ENCODE peak calls at places on chromosomes 2 and 18, in seven cellular contexts. One of them, this sample, is unnamed.

GRCh38 chr2:164896634-164897033 is 55.0 kb upstream of the COBLL1 start:
- DNase-seq in Peyer's patch: no peak
- DNase-seq in kidney: no peak
- DNase-seq in thyroid gland: no peak
- DNase-seq in PC-3: peak; percentile 86
- DNase-seq in adrenal gland: no peak
- DNase-seq in heart right ventricle: no peak
- DNase-seq in this sample: no peak

GRCh38 chr2:162324953-162325352 is 6.5 kb upstream of the IFIH1 start:
- DNase-seq in Peyer's patch: no peak
- DNase-seq in kidney: no peak
- DNase-seq in thyroid gland: no peak
- DNase-seq in PC-3: no peak
- DNase-seq in heart right ventricle: no peak
- DNase-seq in adrenal gland: no peak
- DNase-seq in this sample: no peak

GRCh38 chr2:24228470-24228869 is 53.6 kb downstream of the FAM228A start:
- DNase-seq in adrenal gland: no peak
- DNase-seq in kidney: no peak
- DNase-seq in PC-3: peak; percentile 59
- DNase-seq in thyroid gland: no peak
- DNase-seq in Peyer's patch: no peak
- DNase-seq in heart right ventricle: no peak
- DNase-seq in this sample: no peak

GRCh38 chr2:29117636-29118303 is 2.6 kb downstream of the CLIP4 start:
- DNase-seq in thyroid gland: no peak
- DNase-seq in Peyer's patch: no peak
- DNase-seq in PC-3: peak; percentile 94
- DNase-seq in heart right ventricle: no peak
- DNase-seq in kidney: no peak
- DNase-seq in adrenal gland: no peak
- DNase-seq in this sample: no peak

GRCh38 chr2:189104926-189105325 is 74.6 kb downstream of the COL5A2 start:
- DNase-seq in Peyer's patch: no peak
- DNase-seq in kidney: no peak
- DNase-seq in thyroid gland: no peak
- DNase-seq in heart right ventricle: no peak
- DNase-seq in adrenal gland: no peak
- DNase-seq in PC-3: peak; percentile 59
- DNase-seq in this sample: no peak

GRCh38 chr18:8052237-8052701 is 485.2 kb downstream of the PTPRM start:
- DNase-seq in thyroid gland: no peak
- DNase-seq in heart right ventricle: no peak
- DNase-seq in kidney: no peak
- DNase-seq in PC-3: peak; percentile 27
- DNase-seq in Peyer's patch: no peak
- DNase-seq in adrenal gland: no peak
- DNase-seq in this sample: no peak

GRCh38 chr2:24117902-24118301 is 5.2 kb downstream of the PFN4 start:
- DNase-seq in thyroid gland: no peak
- DNase-seq in Peyer's patch: no peak
- DNase-seq in kidney: no peak
- DNase-seq in heart right ventricle: no peak
- DNase-seq in PC-3: no peak
- DNase-seq in adrenal gland: no peak
- DNase-seq in this sample: no peak

GRCh38 chr2:230885467-230886130 is 20.9 kb downstream of the ITM2C start:
- DNase-seq in thyroid gland: no peak
- DNase-seq in PC-3: no peak
- DNase-seq in adrenal gland: no peak
- DNase-seq in kidney: peak; percentile 66
- DNase-seq in heart right ventricle: no peak
- DNase-seq in Peyer's patch: no peak
- DNase-seq in this sample: no peak

GRCh38 chr2:111176388-111176787 is 55.7 kb downstream of the BCL2L11 start:
- DNase-seq in kidney: no peak
- DNase-seq in PC-3: no peak
- DNase-seq in heart right ventricle: no peak
- DNase-seq in Peyer's patch: no peak
- DNase-seq in thyroid gland: no peak
- DNase-seq in adrenal gland: peak; percentile 48
- DNase-seq in this sample: no peak

GRCh38 chr18:35028556-35028955 is 12.7 kb upstream of the MAPRE2 start:
- DNase-seq in kidney: no peak
- DNase-seq in adrenal gland: no peak
- DNase-seq in heart right ventricle: no peak
- DNase-seq in PC-3: no peak
- DNase-seq in Peyer's patch: no peak
- DNase-seq in thyroid gland: no peak
- DNase-seq in this sample: no peak

GRCh38 chr18:34224423-34225217 is at the start of gene NOL4:
- DNase-seq in thyroid gland: peak; percentile 98
- DNase-seq in PC-3: peak; percentile 36
- DNase-seq in Peyer's patch: no peak
- DNase-seq in kidney: peak; percentile 88
- DNase-seq in adrenal gland: peak; percentile 47
- DNase-seq in heart right ventricle: peak; percentile 10
- DNase-seq in this sample: peak; percentile 78

GRCh38 chr2:239612133-239612532 is 211.3 kb upstream of the HDAC4 start:
- DNase-seq in kidney: no peak
- DNase-seq in adrenal gland: no peak
- DNase-seq in thyroid gland: no peak
- DNase-seq in Peyer's patch: no peak
- DNase-seq in PC-3: no peak
- DNase-seq in heart right ventricle: no peak
- DNase-seq in this sample: no peak

GRCh38 chr2:46460991-46461715 is 18.2 kb upstream of the TMEM247 start:
- DNase-seq in adrenal gland: peak; percentile 79
- DNase-seq in Peyer's patch: peak; percentile 81
- DNase-seq in heart right ventricle: peak; percentile 81
- DNase-seq in thyroid gland: peak; percentile 77
- DNase-seq in PC-3: peak; percentile 82
- DNase-seq in kidney: peak; percentile 88
- DNase-seq in this sample: peak; percentile 83

GRCh38 chr2:136246086-136246669 is 128.2 kb upstream of the CXCR4 start:
- DNase-seq in adrenal gland: peak; percentile 83
- DNase-seq in PC-3: no peak
- DNase-seq in Peyer's patch: peak; percentile 68
- DNase-seq in kidney: peak; percentile 85
- DNase-seq in heart right ventricle: no peak
- DNase-seq in thyroid gland: peak; percentile 82
- DNase-seq in this sample: no peak

DNA sequence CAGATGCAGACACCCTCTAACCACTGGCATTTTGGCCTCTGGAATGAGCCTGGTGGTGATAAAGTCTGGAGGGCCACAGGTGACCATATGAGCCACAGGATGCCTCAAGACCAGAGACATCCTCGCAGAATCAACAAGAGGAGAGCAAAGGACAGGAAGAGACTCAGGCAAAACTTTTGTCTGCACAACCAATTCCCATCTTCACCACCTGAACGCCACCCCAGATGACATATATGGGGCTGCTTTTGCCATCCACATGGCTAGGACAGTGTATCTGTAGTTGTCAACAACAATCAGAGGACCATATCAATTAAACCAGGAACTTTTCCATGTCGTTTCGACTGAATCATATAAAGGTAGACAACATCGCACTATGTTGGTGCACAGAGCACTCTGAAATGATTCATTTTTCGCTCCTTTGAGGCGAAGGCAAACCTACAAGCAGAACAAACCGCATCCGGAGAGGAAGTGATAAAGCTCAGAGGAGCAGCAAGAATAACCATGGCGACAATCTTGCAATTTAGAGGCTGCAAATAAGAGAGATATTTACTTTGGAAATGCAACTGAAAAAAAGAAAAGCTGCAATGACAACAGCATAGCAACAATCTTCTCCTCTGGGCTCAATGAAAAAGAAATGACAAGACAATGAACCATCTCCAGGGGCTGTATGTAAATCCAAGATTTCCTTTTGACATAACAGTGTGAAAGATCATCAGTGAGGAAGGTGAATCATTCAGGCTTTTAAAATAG is 204.5 kb downstream of the ARL4C start:
- DNase-seq in PC-3: no peak
- DNase-seq in adrenal gland: no peak
- DNase-seq in kidney: no peak
- DNase-seq in Peyer's patch: peak; percentile 75
- DNase-seq in heart right ventricle: no peak
- DNase-seq in thyroid gland: no peak
- DNase-seq in this sample: no peak
- H3K27ac ChIP-seq in PC-3: no peak overlapping the region
- H3K27ac ChIP-seq in adrenal gland: no peak overlapping the region
- H3K27ac ChIP-seq in kidney: no peak overlapping the region
- H3K27ac ChIP-seq in Peyer's patch: peak overlapping the region; percentile 77
- H3K27ac ChIP-seq in heart right ventricle: peak overlapping the region; percentile 90
- H3K27ac ChIP-seq in thyroid gland: no peak overlapping the region
- H3K27ac ChIP-seq in this sample: no peak overlapping the region

DNA sequence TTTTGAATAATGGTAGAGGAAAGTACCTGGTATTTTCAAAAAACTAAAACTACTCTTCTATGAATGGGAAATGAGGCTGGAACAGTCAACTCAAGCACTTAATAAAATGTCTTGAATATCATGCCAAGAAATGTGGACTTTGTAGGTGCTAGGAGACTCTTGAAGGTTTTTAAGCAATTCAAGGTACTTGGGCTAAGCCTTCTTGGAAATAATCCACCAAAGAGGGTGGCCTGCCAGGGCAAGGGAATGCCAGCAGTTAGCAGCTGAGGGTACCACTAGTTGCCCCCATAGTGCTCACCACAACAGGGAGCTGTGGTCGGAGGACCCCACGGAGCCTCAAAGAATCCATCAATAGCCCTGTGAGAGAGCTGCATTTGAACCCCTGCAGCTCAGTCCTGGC is 14.6 kb upstream of the ACYP2 start:
- DNase-seq in adrenal gland: no peak
- DNase-seq in thyroid gland: peak; percentile 53
- DNase-seq in PC-3: no peak
- DNase-seq in heart right ventricle: no peak
- DNase-seq in Peyer's patch: no peak
- DNase-seq in kidney: no peak
- DNase-seq in this sample: no peak
- H3K4me3 ChIP-seq in adrenal gland: no peak overlapping the region
- H3K4me3 ChIP-seq in thyroid gland: no peak overlapping the region
- H3K4me3 ChIP-seq in PC-3: no peak overlapping the region
- H3K4me3 ChIP-seq in heart right ventricle: no peak overlapping the region
- H3K4me3 ChIP-seq in Peyer's patch: no peak overlapping the region
- H3K4me3 ChIP-seq in kidney: no peak overlapping the region
- H3K4me3 ChIP-seq in this sample: no peak overlapping the region

DNA sequence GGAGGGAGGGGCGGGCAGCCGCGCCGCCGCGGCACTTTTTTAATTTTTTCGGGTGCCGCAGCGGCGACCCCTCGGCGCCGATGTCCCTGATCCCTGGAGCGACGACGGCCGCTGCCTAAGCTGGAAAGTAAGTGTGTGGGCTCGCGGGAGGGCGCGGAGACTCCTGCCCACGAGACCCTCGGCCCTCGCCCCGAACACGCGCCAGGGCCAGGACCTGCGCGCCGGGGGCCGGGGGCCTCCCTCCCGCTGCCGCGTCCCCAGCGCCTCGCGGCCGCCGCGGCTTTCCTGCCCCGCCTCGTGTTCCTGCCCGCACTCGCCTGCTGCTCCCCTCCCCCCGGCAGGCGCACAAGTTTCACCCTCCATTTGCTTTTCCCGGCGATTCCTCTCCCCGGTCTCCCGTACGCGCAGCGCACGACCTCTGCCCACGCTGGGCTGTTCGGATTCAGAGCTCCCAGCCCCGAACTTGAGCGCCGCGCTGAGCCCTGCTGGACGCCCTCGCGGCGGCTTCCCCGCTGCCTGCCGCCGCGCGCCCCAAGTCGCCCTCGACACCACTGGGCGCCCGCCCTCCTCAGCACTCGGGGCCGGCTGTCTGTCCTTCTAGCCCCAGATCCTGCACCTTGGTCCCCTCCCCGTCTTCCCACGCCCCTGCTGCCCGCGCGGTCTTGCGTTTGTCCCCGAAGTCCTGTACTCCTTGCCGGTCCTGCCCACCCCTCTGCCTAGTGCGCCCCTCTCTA is 507 bp downstream of the PKP4 start:
- DNase-seq in adrenal gland: peak; percentile 63
- DNase-seq in thyroid gland: peak; percentile 74
- DNase-seq in PC-3: peak; percentile 49
- DNase-seq in kidney: peak; percentile 89
- DNase-seq in heart right ventricle: peak; percentile 71
- DNase-seq in Peyer's patch: peak; percentile 41
- DNase-seq in this sample: peak; percentile 49
- TF ChIP-seq CTCF in adrenal gland: no peak
- TF ChIP-seq CTCF in thyroid gland: no peak
- TF ChIP-seq CTCF in PC-3: no peak
- TF ChIP-seq CTCF in kidney: no peak
- TF ChIP-seq CTCF in heart right ventricle: no peak
- TF ChIP-seq CTCF in Peyer's patch: peak; percentile 2
- TF ChIP-seq CTCF in this sample: no peak

GRCh38 chr18:9826666-9827065 is 59.1 kb upstream of the TXNDC2 start:
- DNase-seq in PC-3: no peak
- DNase-seq in thyroid gland: no peak
- DNase-seq in adrenal gland: no peak
- DNase-seq in heart right ventricle: no peak
- DNase-seq in Peyer's patch: no peak
- DNase-seq in kidney: no peak
- DNase-seq in this sample: no peak

GRCh38 chr18:9825571-9826073 is 60.2 kb upstream of the TXNDC2 start:
- DNase-seq in kidney: no peak
- DNase-seq in Peyer's patch: no peak
- DNase-seq in PC-3: peak; percentile 95
- DNase-seq in heart right ventricle: no peak
- DNase-seq in adrenal gland: no peak
- DNase-seq in thyroid gland: no peak
- DNase-seq in this sample: peak; percentile 43

GRCh38 chr18:9828794-9829712 is 56.7 kb upstream of the TXNDC2 start:
- DNase-seq in Peyer's patch: no peak
- DNase-seq in PC-3: peak; percentile 24
- DNase-seq in thyroid gland: no peak
- DNase-seq in heart right ventricle: no peak
- DNase-seq in adrenal gland: no peak
- DNase-seq in kidney: no peak
- DNase-seq in this sample: no peak

GRCh38 chr18:9827856-9828793 is 57.6 kb upstream of the TXNDC2 start:
- DNase-seq in kidney: no peak
- DNase-seq in thyroid gland: no peak
- DNase-seq in Peyer's patch: no peak
- DNase-seq in PC-3: peak; percentile 99
- DNase-seq in heart right ventricle: no peak
- DNase-seq in adrenal gland: peak; percentile 67
- DNase-seq in this sample: no peak

DNA sequence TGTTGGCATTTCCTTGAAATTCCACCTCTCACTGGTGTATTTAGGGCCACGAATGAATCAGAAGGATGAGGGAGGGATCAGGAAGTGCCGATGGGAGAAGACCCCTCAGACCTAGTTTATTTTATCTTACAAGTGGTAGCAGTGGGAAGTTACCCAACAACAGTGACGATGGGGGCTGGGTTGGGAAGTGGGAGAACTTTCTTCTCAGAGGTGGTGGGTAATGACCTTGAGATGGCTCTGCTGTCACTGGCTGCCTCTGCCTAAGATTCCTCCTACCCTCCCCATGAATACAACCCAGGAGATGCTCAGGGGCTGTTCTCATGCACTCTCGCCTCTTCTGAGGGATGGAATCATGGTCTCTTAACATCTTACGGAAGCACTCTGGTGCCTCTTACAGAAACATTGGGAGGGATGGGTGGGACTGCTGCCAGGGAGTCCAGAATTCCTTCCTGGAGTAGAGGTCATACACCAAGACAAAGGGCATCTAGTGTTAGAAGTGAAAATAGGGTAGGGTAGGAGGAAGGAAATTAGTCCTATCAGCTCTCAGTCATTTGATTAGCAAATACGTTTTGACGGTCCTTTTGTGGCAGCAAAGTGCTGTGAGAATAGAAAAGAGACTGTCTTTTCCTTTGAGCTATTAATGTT is 58.4 kb upstream of the TXNDC2 start:
- DNase-seq in thyroid gland: no peak
- DNase-seq in heart right ventricle: no peak
- DNase-seq in kidney: no peak
- DNase-seq in adrenal gland: no peak
- DNase-seq in PC-3: no peak
- DNase-seq in Peyer's patch: no peak
- DNase-seq in this sample: no peak
- H3K27ac ChIP-seq in thyroid gland: no peak overlapping the region
- H3K27ac ChIP-seq in heart right ventricle: peak overlapping the region; percentile 91
- H3K27ac ChIP-seq in kidney: no peak overlapping the region
- H3K27ac ChIP-seq in adrenal gland: peak overlapping the region; percentile 80
- H3K27ac ChIP-seq in PC-3: peak overlapping the region; percentile 86
- H3K27ac ChIP-seq in Peyer's patch: no peak overlapping the region
- H3K27ac ChIP-seq in this sample: no peak overlapping the region

This sample was measured in pancreas.